ENCODE peak calls at places on chromosomes 12 and 14, in ten cellular contexts. Z is body of pancreas, Q is neural crest cell, A is breast epithelium, B is heart right ventricle, K is heart left ventricle, R is esophagus squamous epithelium, P is tibial artery, U is WERI-Rb-1, X is endodermal cell. F is an unnamed sample.

GRCh38 chr12:44286336-44286735 is 450.5 kb downstream of the TMEM117 start:
- DNase-seq in Z (no peak), Q (no peak), K (no peak), U (no peak), B (no peak), P (no peak), X (no peak), R (no peak), A (no peak), F (no peak)

GRCh38 chr12:79083181-79083580 is 218.6 kb downstream of the SYT1 start:
- DNase-seq in K (no peak), X (no peak), U (no peak), A (no peak), R (no peak), Z (no peak), Q (no peak), B (no peak), P (no peak), F (no peak)

GRCh38 chr12:132279930-132280329 is 49.5 kb downstream of the GALNT9 start:
- DNase-seq in B (no peak), K (no peak), A (no peak), Z (no peak), Q (no peak), U (no peak), P (no peak), X (no peak), R (no peak), F (no peak)

GRCh38 chr12:95790912-95791849 is 617 bp upstream of the NTN4 start:
- DNase-seq in A (peak), U (peak), R (no peak), B (peak), Q (peak), X (peak), K (peak), P (peak), Z (peak), F (peak)

GRCh38 chr12:67630373-67631088 is 18.0 kb upstream of the DYRK2 start:
- DNase-seq in B (no peak), Z (peak), A (peak), U (no peak), R (peak), K (peak), Q (no peak), X (peak), P (no peak), F (peak)

GRCh38 chr12:6212086-6212485 is 11.9 kb downstream of the CD9 start:
- DNase-seq in B (no peak), A (no peak), R (no peak), X (no peak), P (no peak), Q (no peak), U (no peak), K (no peak), Z (no peak), F (no peak)

GRCh38 chr12:5391638-5392037 is 40.3 kb upstream of the NTF3 start:
- DNase-seq in U (no peak), R (no peak), K (no peak), Q (no peak), B (no peak), X (peak), P (no peak), A (no peak), Z (no peak), F (no peak)

GRCh38 chr12:124548854-124549378 is 18.5 kb downstream of the NCOR2 start:
- DNase-seq in B (peak), Q (no peak), P (no peak), A (no peak), U (peak), X (no peak), R (no peak), K (no peak), Z (peak), F (no peak)

GRCh38 chr12:46124848-46125619 is 134.7 kb upstream of the SCAF11 start:
- DNase-seq in Q (peak), Z (peak), K (peak), A (no peak), X (peak), P (no peak), R (no peak), U (peak), B (peak), F (peak)

GRCh38 chr12:66596189-66596588 is 82.7 kb downstream of the GRIP1 start:
- DNase-seq in U (no peak), A (no peak), B (no peak), X (no peak), R (no peak), K (no peak), Q (no peak), P (no peak), Z (no peak), F (no peak)

GRCh38 chr12:69231479-69231878 is 7.9 kb upstream of the CPSF6 start:
- DNase-seq in Z (no peak), B (no peak), R (no peak), X (no peak), A (no peak), K (no peak), P (no peak), U (no peak), Q (no peak), F (no peak)

GRCh38 chr12:27610380-27610779 is 85.9 kb upstream of the REP15 start:
- DNase-seq in B (no peak), U (no peak), A (peak), Q (no peak), P (no peak), Z (no peak), K (no peak), R (no peak), X (no peak), F (no peak)

GRCh38 chr14:30569903-30570226 is 10.9 kb downstream of the G2E3 start:
- DNase-seq in U (no peak), X (no peak), B (no peak), Q (no peak), R (no peak), A (no peak), P (no peak), K (no peak), Z (no peak), F (no peak)

GRCh38 chr12:121793501-121793835 is at the start of gene RHOF:
- DNase-seq in B (no peak), U (no peak), A (no peak), Q (no peak), P (no peak), R (no peak), Z (peak), X (no peak), K (no peak), F (peak)

GRCh38 chr12:62862259-62862881 is 72.6 kb downstream of the PPM1H start:
- DNase-seq in U (no peak), K (no peak), P (no peak), X (no peak), B (no peak), Q (no peak), A (no peak), Z (no peak), R (no peak), F (no peak)

GRCh38 chr12:105382771-105383632 is 52.5 kb downstream of the C12orf75 start:
- DNase-seq in Z (peak), X (peak), B (peak), A (no peak), K (no peak), R (no peak), U (no peak), P (no peak), Q (peak), F (peak)

GRCh38 chr12:105377077-105377476 is 46.6 kb downstream of the C12orf75 start:
- DNase-seq in Z (no peak), Q (no peak), A (no peak), B (no peak), U (no peak), X (peak), K (no peak), R (no peak), P (no peak), F (no peak)

GRCh38 chr12:105384220-105384619 is 53.7 kb downstream of the C12orf75 start:
- DNase-seq in P (no peak), U (no peak), B (no peak), Z (no peak), A (no peak), K (no peak), R (no peak), Q (no peak), X (peak), F (no peak)

GRCh38 chr12:105378821-105379400 is 48.4 kb downstream of the C12orf75 start:
- DNase-seq in K (no peak), X (peak), P (no peak), Z (no peak), B (no peak), Q (peak), A (no peak), R (no peak), U (peak), F (no peak)
- TF ChIP-seq CTCF in K (no peak), X (peak), P (no peak), Z (no peak), B (no peak), Q (peak), A (no peak), R (no peak), U (peak), F (no peak)

DNA sequence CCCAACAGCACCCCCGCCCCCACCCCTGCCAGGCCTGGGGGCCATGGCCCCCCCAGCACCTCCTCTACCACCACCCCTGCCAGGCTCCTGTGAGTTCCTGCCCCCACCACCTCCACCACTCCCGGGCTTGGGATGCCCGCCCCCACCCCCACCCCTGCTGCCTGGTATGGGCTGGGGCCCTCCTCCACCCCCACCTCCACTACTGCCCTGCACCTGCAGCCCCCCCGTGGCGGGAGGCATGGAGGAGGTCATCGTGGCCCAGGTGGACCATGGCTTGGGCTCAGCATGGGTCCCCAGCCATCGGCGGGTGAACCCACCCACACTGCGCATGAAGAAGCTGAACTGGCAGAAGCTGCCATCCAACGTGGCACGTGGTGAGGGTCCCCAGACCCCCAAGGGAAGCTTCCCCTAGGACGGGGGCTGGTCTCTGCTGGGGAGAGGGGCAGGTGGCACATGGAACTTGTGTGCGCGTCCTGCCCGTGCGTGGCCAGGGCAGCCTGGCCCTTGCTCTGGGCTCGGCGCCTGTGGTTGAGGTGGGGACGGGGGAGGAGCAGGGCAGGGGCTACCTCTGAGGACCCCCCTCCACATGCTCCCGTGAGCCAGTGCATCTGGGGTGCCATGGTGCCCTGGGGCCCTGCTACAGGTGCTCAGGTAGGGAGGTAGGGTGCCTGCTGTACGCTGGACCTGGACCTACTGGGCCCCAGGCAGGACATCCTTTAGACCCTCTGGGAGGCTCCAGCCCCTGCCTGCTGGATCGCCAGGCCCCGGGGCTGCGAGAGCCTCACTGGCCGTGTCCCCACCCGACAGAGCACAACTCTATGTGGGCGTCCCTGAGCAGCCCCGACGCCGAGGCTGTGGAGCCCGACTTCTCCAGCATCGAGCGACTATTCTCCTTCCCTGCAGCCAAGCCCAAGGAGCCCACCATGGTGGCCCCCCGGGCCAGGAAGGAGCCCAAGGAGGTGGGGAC is 16.1 kb upstream of the ADSS1 start:
- DNase-seq in Q (no peak), U (no peak), P (no peak), B (no peak), X (peak), K (no peak), Z (no peak), A (no peak), R (no peak), F (no peak)
- TF ChIP-seq CTCF in Q (no peak), U (no peak), P (no peak), B (no peak), X (no peak), K (no peak), Z (no peak), A (no peak), R (no peak), F (no peak)

GRCh38 chr12:126869644-126870043 is 1397.3 kb upstream of the TMEM132C start:
- DNase-seq in R (no peak), B (no peak), Z (no peak), P (no peak), K (no peak), X (no peak), Q (no peak), A (no peak), U (no peak), F (no peak)
- TF ChIP-seq CTCF in R (no peak), B (no peak), Z (no peak), P (no peak), K (no peak), X (no peak), Q (no peak), A (no peak), U (no peak), F (no peak)

GRCh38 chr14:55026793-55027560 is at the start of the genes SOCS4 and WDHD1:
- DNase-seq in Q (peak), K (peak), U (peak), Z (peak), A (peak), X (peak), B (peak), R (peak), P (peak), F (peak)
- TF ChIP-seq CTCF in Q (no peak), K (no peak), U (peak), Z (peak), A (no peak), X (peak), B (no peak), R (no peak), P (peak), F (no peak)

DNA sequence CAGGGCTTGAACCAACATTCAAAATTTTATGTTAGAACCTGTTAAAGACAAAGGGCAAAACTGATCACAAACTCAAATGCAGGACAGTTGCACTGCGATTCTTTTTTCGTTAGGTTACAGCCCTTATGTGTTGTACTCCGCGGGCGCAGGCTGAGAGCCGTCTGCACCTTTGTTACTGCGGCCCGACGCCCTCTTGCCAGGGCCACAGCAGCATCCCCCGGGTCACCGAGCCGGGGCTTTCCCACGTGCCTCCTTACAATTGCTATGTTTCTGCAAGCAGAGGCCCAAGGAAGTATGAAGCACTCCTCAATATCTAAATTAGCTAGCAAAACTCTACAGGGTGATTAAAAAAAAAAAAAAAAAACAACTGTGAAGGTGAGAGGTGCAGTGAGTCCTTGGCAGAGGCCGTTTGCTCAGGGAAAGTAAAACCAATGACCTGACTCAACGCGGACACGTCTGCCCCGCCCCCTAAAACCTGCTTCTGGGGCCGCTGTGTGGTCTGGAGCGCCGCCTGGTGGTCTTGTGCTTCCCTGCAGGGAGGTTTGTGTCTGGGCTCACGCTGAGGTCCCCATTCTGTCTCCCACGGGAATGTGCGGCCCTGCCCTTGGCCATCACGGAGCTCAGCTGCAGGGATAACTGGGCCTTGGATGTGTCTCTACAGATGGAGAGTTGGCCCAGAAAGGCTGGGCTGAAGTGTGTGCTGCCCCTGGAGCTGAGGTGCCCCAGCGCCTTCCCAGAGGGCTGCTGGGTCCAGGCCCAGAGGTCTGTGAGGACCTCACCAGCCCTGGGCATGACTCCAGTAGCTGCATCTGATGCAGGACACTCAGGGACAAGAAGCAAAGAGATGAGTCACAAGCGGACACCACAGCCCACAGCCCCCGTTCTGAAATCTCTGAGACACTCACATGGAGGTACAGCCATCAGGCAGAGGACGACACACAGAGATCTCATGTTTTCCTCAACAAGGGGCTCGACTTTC is 418.5 kb downstream of the TMEM121 start:
- DNase-seq in B (peak), U (peak), Q (no peak), K (peak), X (peak), Z (peak), P (peak), R (no peak), A (peak), F (no peak)
- TF ChIP-seq CTCF in B (peak), U (peak), Q (no peak), K (peak), X (peak), Z (peak), P (peak), R (peak), A (no peak), F (no peak)

GRCh38 chr14:75561013-75561432 is 17.4 kb upstream of the FLVCR2 start:
- DNase-seq in Q (peak), A (peak), U (peak), Z (peak), B (peak), R (no peak), X (peak), K (peak), P (peak), F (peak)
- TF ChIP-seq CTCF in Q (peak), A (peak), U (peak), Z (peak), B (peak), R (peak), X (peak), K (peak), P (peak), F (peak)

F was measured in nephron progenitor cell.